ENCODE peak calls at places on chromosome 7, in ten cellular contexts. N is CD4-positive, alpha-beta T cell; C is hepatic stellate cell; F is fibroblast of lung; M is neural crest cell; P is osteocyte; L is foreskin fibroblast; T is AG10803; B is NCI-H1105; R is lower lobe of right lung. Z is an unnamed sample.
A peak's percentile ranks its signal among the peaks of the same experiment; 100 is the strongest.

GRCh38 chr7:44711528-44711927 is 37.1 kb upstream of the ZMIZ2 start:
- DNase-seq in N (no peak), C (no peak), F (no peak), M (no peak), P (no peak), L (no peak), T (no peak), B (no peak), R (no peak), Z (no peak)

GRCh38 chr7:128302110-128302509 is 41.6 kb downstream of the RBM28 start:
- DNase-seq in N (no peak), C (no peak), F (peak; percentile 11), M (no peak), P (no peak), L (no peak), T (no peak), B (no peak), R (no peak), Z (peak; percentile 14)

GRCh38 chr7:47553309-47553708 is 28.6 kb downstream of the TNS3 start:
- DNase-seq in N (no peak), C (peak; percentile 47), F (peak; percentile 45), M (no peak), P (no peak), L (peak; percentile 29), T (no peak), B (no peak), R (no peak), Z (no peak)

GRCh38 chr7:110841840-110842579 is 248.9 kb upstream of the LRRN3 start:
- DNase-seq in N (no peak), C (no peak), F (no peak), M (no peak), P (no peak), L (peak; percentile 6), T (no peak), B (no peak), R (no peak), Z (peak; percentile 72)

GRCh38 chr7:20131776-20132175 is 85.4 kb downstream of the MACC1 start:
- DNase-seq in N (no peak), C (no peak), F (no peak), M (no peak), P (no peak), L (no peak), T (no peak), B (no peak), R (no peak), Z (no peak)

GRCh38 chr7:31896929-31897328 is 173.3 kb downstream of the PDE1C start:
- DNase-seq in N (no peak), C (no peak), F (no peak), M (no peak), P (no peak), L (no peak), T (peak; percentile 37), B (no peak), R (no peak), Z (no peak)

GRCh38 chr7:4851459-4852422 is 10.1 kb downstream of the PAPOLB start:
- DNase-seq in N (no peak), C (no peak), F (peak; percentile 25), M (no peak), P (no peak), L (peak; percentile 21), T (peak; percentile 9), B (no peak), R (no peak), Z (no peak)

GRCh38 chr7:37110641-37111421 is 337.8 kb downstream of the ELMO1 start:
- DNase-seq in N (no peak), C (no peak), F (no peak), M (no peak), P (no peak), L (no peak), T (no peak), B (no peak), R (no peak), Z (no peak)

GRCh38 chr7:16984346-16984745 is 102.6 kb upstream of the AGR3 start:
- DNase-seq in N (no peak), C (no peak), F (no peak), M (no peak), P (no peak), L (no peak), T (no peak), B (no peak), R (no peak), Z (no peak)

GRCh38 chr7:158444501-158445420 is 142.9 kb downstream of the PTPRN2 start:
- DNase-seq in N (no peak), C (no peak), F (no peak), M (no peak), P (peak; percentile 82), L (no peak), T (no peak), B (no peak), R (no peak), Z (peak; percentile 21)

GRCh38 chr7:8133955-8134733 is 127.8 kb downstream of the ICA1 start:
- DNase-seq in N (no peak), C (no peak), F (peak; percentile 20), M (no peak), P (no peak), L (no peak), T (no peak), B (no peak), R (no peak), Z (no peak)

GRCh38 chr7:158955146-158955870 is 99.0 kb downstream of the DYNC2I1 start:
- DNase-seq in N (no peak), C (no peak), F (no peak), M (no peak), P (peak; percentile 65), L (no peak), T (no peak), B (no peak), R (no peak), Z (no peak)

GRCh38 chr7:148609045-148609725 is 18.6 kb downstream of the C7orf33 start:
- DNase-seq in N (no peak), C (no peak), F (peak; percentile 64), M (no peak), P (no peak), L (no peak), T (no peak), B (no peak), R (no peak), Z (peak; percentile 73)

GRCh38 chr7:7103343-7104313 is 78.7 kb upstream of the C1GALT1 start:
- DNase-seq in N (no peak), C (peak; percentile 55), F (peak; percentile 64), M (no peak), P (no peak), L (peak; percentile 84), T (peak; percentile 83), B (peak; percentile 45), R (no peak), Z (peak; percentile 81)

GRCh38 chr7:134113655-134114054 is 13.5 kb upstream of the LRGUK start:
- DNase-seq in N (no peak), C (no peak), F (no peak), M (no peak), P (no peak), L (no peak), T (no peak), B (no peak), R (no peak), Z (no peak)

Z was measured in NCI-H1092 treated with DMSO at 0.1 percent for 48 hours.